ENCODE peak calls at places on chromosomes 2 and 18, in eight cellular contexts. I is colonic mucosa; B is NCI-H1694 treated with DMSO at 0.1 percent for 48 hours; S is RPMI8226; K is T-cell; T is Right ventricle myocardium superior; G is AG08395; N is activated CD4-positive, alpha-beta memory T cell treated with anti-CD3 and anti-CD28 coated beads, Interleukin-2, amount 10 ng/mL, durations not matched to agents 7 days and 5 days. X is an unnamed sample.

GRCh38 chr2:159946326-159946992 is 116.0 kb downstream of the PLA2R1 start:
- DNase-seq in I (no peak), B (peak; percentile 29), S (no peak), K (no peak), T (no peak), G (peak; percentile 42), N (no peak), X (no peak)

GRCh38 chr2:176534798-176535479 is 265.7 kb downstream of the MTX2 start:
- DNase-seq in I (no peak), B (no peak), S (no peak), K (no peak), T (no peak), G (peak; percentile 79), N (no peak), X (no peak)

GRCh38 chr2:219441451-219442205 is 7.0 kb downstream of the SPEG start:
- DNase-seq in I (no peak), B (no peak), S (peak; percentile 17), K (peak; percentile 21), T (peak; percentile 63), G (peak; percentile 79), N (peak; percentile 25), X (peak; percentile 93)

GRCh38 chr2:224513991-224514390 is 71.2 kb downstream of the CUL3 start:
- DNase-seq in I (no peak), B (no peak), S (no peak), K (no peak), T (no peak), G (peak; percentile 7), N (no peak), X (no peak)

GRCh38 chr2:25709349-25709748 is 36.0 kb upstream of the DTNB start:
- DNase-seq in I (no peak), B (no peak), S (no peak), K (no peak), T (no peak), G (no peak), N (no peak), X (no peak)

GRCh38 chr2:221517362-221518121 is 54.6 kb downstream of the EPHA4 start:
- DNase-seq in I (peak; percentile 67), B (no peak), S (no peak), K (peak; percentile 73), T (no peak), G (peak; percentile 67), N (peak; percentile 87), X (peak; percentile 52)

GRCh38 chr2:238163494-238164198 is 4.9 kb downstream of the ERFE start:
- DNase-seq in I (no peak), B (no peak), S (no peak), K (no peak), T (no peak), G (no peak), N (no peak), X (peak; percentile 40)

GRCh38 chr2:29206941-29207340 is 91.7 kb downstream of the CLIP4 start:
- DNase-seq in I (no peak), B (no peak), S (no peak), K (no peak), T (no peak), G (no peak), N (no peak), X (no peak)

GRCh38 chr2:230956827-230957755 is 32.0 kb upstream of the GPR55 start:
- DNase-seq in I (peak; percentile 78), B (no peak), S (peak; percentile 71), K (no peak), T (peak; percentile 65), G (peak; percentile 74), N (peak; percentile 63), X (peak; percentile 84)

GRCh38 chr2:149715005-149715592 is 127.5 kb upstream of the MMADHC start:
- DNase-seq in I (no peak), B (peak; percentile 36), S (peak; percentile 17), K (no peak), T (no peak), G (peak; percentile 48), N (no peak), X (no peak)

GRCh38 chr2:1781291-1782080 is 37.2 kb upstream of the PXDN start:
- DNase-seq in I (no peak), B (no peak), S (no peak), K (peak; percentile 20), T (no peak), G (no peak), N (no peak), X (no peak)

GRCh38 chr18:79577451-79578395 is 101.9 kb upstream of the CTDP1 start:
- DNase-seq in I (no peak), B (no peak), S (no peak), K (no peak), T (peak; percentile 65), G (no peak), N (no peak), X (peak; percentile 57)

GRCh38 chr2:12674644-12675328 is 42.0 kb upstream of the TRIB2 start:
- DNase-seq in I (no peak), B (no peak), S (no peak), K (no peak), T (no peak), G (no peak), N (no peak), X (no peak)

GRCh38 chr18:36762074-36762473 is 66.7 kb downstream of the TPGS2 start:
- DNase-seq in I (no peak), B (no peak), S (no peak), K (no peak), T (no peak), G (no peak), N (no peak), X (no peak)

GRCh38 chr18:35756506-35757117 is 175.1 kb downstream of the GALNT1 start:
- DNase-seq in I (peak; percentile 55), B (peak; percentile 78), S (peak; percentile 70), K (peak; percentile 14), T (no peak), G (peak; percentile 75), N (peak; percentile 53), X (no peak)

GRCh38 chr2:74690571-74690970 is 36.5 kb downstream of the SEMA4F start:
- DNase-seq in I (peak; percentile 63), B (peak; percentile 47), S (peak; percentile 52), K (no peak), T (no peak), G (peak; percentile 85), N (no peak), X (no peak)

GRCh38 chr2:30561349-30561748 is 114.3 kb downstream of the LCLAT1 start:
- DNase-seq in I (no peak), B (no peak), S (no peak), K (no peak), T (no peak), G (no peak), N (no peak), X (no peak)

GRCh38 chr2:12577086-12577485 is 139.7 kb upstream of the TRIB2 start:
- DNase-seq in I (no peak), B (no peak), S (no peak), K (no peak), T (no peak), G (no peak), N (no peak), X (no peak)

GRCh38 chr2:101758001-101758400 is 60.5 kb downstream of the MAP4K4 start:
- DNase-seq in I (no peak), B (no peak), S (no peak), K (no peak), T (no peak), G (no peak), N (no peak), X (no peak)

GRCh38 chr18:76619342-76620315 is 124.6 kb upstream of the ZNF516 start:
- DNase-seq in I (peak; percentile 50), B (no peak), S (peak; percentile 16), K (no peak), T (peak; percentile 71), G (peak; percentile 19), N (no peak), X (peak; percentile 82)

GRCh38 chr2:164644036-164644700 is 22.9 kb upstream of the GRB14 start:
- DNase-seq in I (no peak), B (no peak), S (no peak), K (no peak), T (no peak), G (no peak), N (no peak), X (no peak)

GRCh38 chr2:127649684-127650040 is 3.7 kb downstream of the GPR17 start:
- DNase-seq in I (peak; percentile 92), B (peak; percentile 72), S (peak; percentile 90), K (peak; percentile 55), T (peak; percentile 73), G (peak; percentile 82), N (peak; percentile 75), X (peak; percentile 89)

GRCh38 chr18:45384137-45384998 is 230.9 kb upstream of the SLC14A2 start:
- DNase-seq in I (peak; percentile 66), B (peak; percentile 21), S (peak; percentile 69), K (no peak), T (no peak), G (peak; percentile 61), N (peak; percentile 31), X (peak; percentile 75)

GRCh38 chr2:179622122-179622521 is 239.3 kb downstream of the ZNF385B start:
- DNase-seq in I (no peak), B (no peak), S (no peak), K (no peak), T (no peak), G (no peak), N (no peak), X (no peak)

GRCh38 chr2:15933184-15933845 is 7.0 kb upstream of the MYCN start:
- DNase-seq in I (no peak), B (no peak), S (no peak), K (no peak), T (no peak), G (no peak), N (no peak), X (no peak)

GRCh38 chr2:206004004-206004693 is 81.8 kb downstream of the INO80D start:
- DNase-seq in I (peak; percentile 37), B (peak; percentile 5), S (peak; percentile 20), K (no peak), T (no peak), G (no peak), N (peak; percentile 18), X (no peak)

GRCh38 chr2:25279091-25279651 is 62.6 kb downstream of the DNMT3A start:
- DNase-seq in I (peak; percentile 63), B (no peak), S (peak; percentile 81), K (no peak), T (peak; percentile 81), G (peak; percentile 56), N (no peak), X (peak; percentile 82)

GRCh38 chr18:79818036-79818435 is 20.3 kb downstream of the KCNG2 start:
- DNase-seq in I (no peak), B (no peak), S (no peak), K (no peak), T (no peak), G (no peak), N (no peak), X (peak; percentile 58)

GRCh38 chr2:29115797-29116781 is 874 bp downstream of the CLIP4 start:
- DNase-seq in I (peak; percentile 59), B (peak; percentile 80), S (peak; percentile 59), K (peak; percentile 74), T (peak; percentile 87), G (peak; percentile 58), N (peak; percentile 88), X (peak; percentile 82)

GRCh38 chr2:45497355-45497754 is 113.7 kb downstream of the SRBD1 start:
- DNase-seq in I (no peak), B (no peak), S (no peak), K (no peak), T (no peak), G (no peak), N (peak; percentile 21), X (no peak)

GRCh38 chr2:42200534-42201227 is 31.5 kb downstream of the EML4 start:
- DNase-seq in I (no peak), B (no peak), S (no peak), K (no peak), T (no peak), G (peak; percentile 22), N (no peak), X (no peak)

X was measured in aorta.